ENCODE peak calls at places on chromosome 5, in nine cellular contexts. One of them, this sample, is unnamed.

GRCh38 chr5:120062515-120062917 is 401.6 kb upstream of the PRR16 start:
- DNase-seq in T follicular helper cell: no peak
- DNase-seq in RCC 7860: no peak
- DNase-seq in H7: no peak
- DNase-seq in effector memory CD8-positive, alpha-beta T cell: no peak
- DNase-seq in Peyer's patch: no peak
- DNase-seq in activated T-cell treated with anti-CD3 and anti-CD28 coated beads for 24 hours: no peak
- DNase-seq in cardiac muscle cell: peak; percentile 37
- DNase-seq in left colon: no peak
- DNase-seq in this sample: no peak

GRCh38 chr5:148561712-148562365 is 92.5 kb downstream of the HTR4 start:
- DNase-seq in T follicular helper cell: no peak
- DNase-seq in RCC 7860: no peak
- DNase-seq in H7: no peak
- DNase-seq in effector memory CD8-positive, alpha-beta T cell: no peak
- DNase-seq in Peyer's patch: no peak
- DNase-seq in activated T-cell treated with anti-CD3 and anti-CD28 coated beads for 24 hours: no peak
- DNase-seq in cardiac muscle cell: no peak
- DNase-seq in left colon: peak; percentile 42
- DNase-seq in this sample: no peak

GRCh38 chr5:66959668-66960067 is 236.9 kb downstream of the CD180 start:
- DNase-seq in T follicular helper cell: no peak
- DNase-seq in RCC 7860: no peak
- DNase-seq in H7: no peak
- DNase-seq in effector memory CD8-positive, alpha-beta T cell: no peak
- DNase-seq in Peyer's patch: no peak
- DNase-seq in activated T-cell treated with anti-CD3 and anti-CD28 coated beads for 24 hours: no peak
- DNase-seq in cardiac muscle cell: no peak
- DNase-seq in left colon: no peak
- DNase-seq in this sample: no peak

GRCh38 chr5:150068961-150069618 is 17.3 kb downstream of the CSF1R start:
- DNase-seq in T follicular helper cell: no peak
- DNase-seq in RCC 7860: no peak
- DNase-seq in H7: no peak
- DNase-seq in effector memory CD8-positive, alpha-beta T cell: no peak
- DNase-seq in Peyer's patch: no peak
- DNase-seq in activated T-cell treated with anti-CD3 and anti-CD28 coated beads for 24 hours: no peak
- DNase-seq in cardiac muscle cell: no peak
- DNase-seq in left colon: no peak
- DNase-seq in this sample: no peak

GRCh38 chr5:125595095-125595494 is 828.1 kb upstream of the GRAMD2B start:
- DNase-seq in T follicular helper cell: no peak
- DNase-seq in RCC 7860: no peak
- DNase-seq in H7: no peak
- DNase-seq in effector memory CD8-positive, alpha-beta T cell: no peak
- DNase-seq in Peyer's patch: peak; percentile 17
- DNase-seq in activated T-cell treated with anti-CD3 and anti-CD28 coated beads for 24 hours: no peak
- DNase-seq in cardiac muscle cell: peak; percentile 82
- DNase-seq in left colon: peak; percentile 31
- DNase-seq in this sample: no peak

GRCh38 chr5:72572236-72572765 is 65.1 kb upstream of the ZNF366 start:
- DNase-seq in T follicular helper cell: no peak
- DNase-seq in RCC 7860: no peak
- DNase-seq in H7: no peak
- DNase-seq in effector memory CD8-positive, alpha-beta T cell: no peak
- DNase-seq in Peyer's patch: no peak
- DNase-seq in activated T-cell treated with anti-CD3 and anti-CD28 coated beads for 24 hours: no peak
- DNase-seq in cardiac muscle cell: no peak
- DNase-seq in left colon: no peak
- DNase-seq in this sample: peak; percentile 24

GRCh38 chr5:1638658-1639400 is 115.1 kb upstream of the LPCAT1 start:
- DNase-seq in T follicular helper cell: no peak
- DNase-seq in RCC 7860: no peak
- DNase-seq in H7: peak; percentile 33
- DNase-seq in effector memory CD8-positive, alpha-beta T cell: no peak
- DNase-seq in Peyer's patch: no peak
- DNase-seq in activated T-cell treated with anti-CD3 and anti-CD28 coated beads for 24 hours: no peak
- DNase-seq in cardiac muscle cell: no peak
- DNase-seq in left colon: no peak
- DNase-seq in this sample: no peak

GRCh38 chr5:37847978-37848425 is 8.2 kb upstream of the GDNF start:
- DNase-seq in T follicular helper cell: no peak
- DNase-seq in RCC 7860: no peak
- DNase-seq in H7: no peak
- DNase-seq in effector memory CD8-positive, alpha-beta T cell: no peak
- DNase-seq in Peyer's patch: no peak
- DNase-seq in activated T-cell treated with anti-CD3 and anti-CD28 coated beads for 24 hours: no peak
- DNase-seq in cardiac muscle cell: peak; percentile 39
- DNase-seq in left colon: no peak
- DNase-seq in this sample: peak; percentile 93

GRCh38 chr5:43601454-43602260 is 1.3 kb upstream of the NNT start:
- DNase-seq in T follicular helper cell: no peak
- DNase-seq in RCC 7860: peak; percentile 65
- DNase-seq in H7: no peak
- DNase-seq in effector memory CD8-positive, alpha-beta T cell: no peak
- DNase-seq in Peyer's patch: no peak
- DNase-seq in activated T-cell treated with anti-CD3 and anti-CD28 coated beads for 24 hours: no peak
- DNase-seq in cardiac muscle cell: peak; percentile 21
- DNase-seq in left colon: no peak
- DNase-seq in this sample: peak; percentile 39

GRCh38 chr5:6427689-6428088 is 21.0 kb upstream of the UBE2QL1 start:
- DNase-seq in T follicular helper cell: no peak
- DNase-seq in RCC 7860: peak; percentile 80
- DNase-seq in H7: no peak
- DNase-seq in effector memory CD8-positive, alpha-beta T cell: no peak
- DNase-seq in Peyer's patch: no peak
- DNase-seq in activated T-cell treated with anti-CD3 and anti-CD28 coated beads for 24 hours: no peak
- DNase-seq in cardiac muscle cell: no peak
- DNase-seq in left colon: no peak
- DNase-seq in this sample: no peak

GRCh38 chr5:150278046-150278760 is 11.4 kb downstream of the CAMK2A start:
- DNase-seq in T follicular helper cell: no peak
- DNase-seq in RCC 7860: no peak
- DNase-seq in H7: no peak
- DNase-seq in effector memory CD8-positive, alpha-beta T cell: no peak
- DNase-seq in Peyer's patch: no peak
- DNase-seq in activated T-cell treated with anti-CD3 and anti-CD28 coated beads for 24 hours: no peak
- DNase-seq in cardiac muscle cell: peak; percentile 45
- DNase-seq in left colon: no peak
- DNase-seq in this sample: peak; percentile 43

GRCh38 chr5:108720416-108720815 is 27.3 kb upstream of the FER start:
- DNase-seq in T follicular helper cell: no peak
- DNase-seq in RCC 7860: no peak
- DNase-seq in H7: no peak
- DNase-seq in effector memory CD8-positive, alpha-beta T cell: no peak
- DNase-seq in Peyer's patch: no peak
- DNase-seq in activated T-cell treated with anti-CD3 and anti-CD28 coated beads for 24 hours: no peak
- DNase-seq in cardiac muscle cell: peak; percentile 37
- DNase-seq in left colon: no peak
- DNase-seq in this sample: peak; percentile 36

GRCh38 chr5:10233505-10233904 is 16.2 kb downstream of the ATPSCKMT start:
- DNase-seq in T follicular helper cell: no peak
- DNase-seq in RCC 7860: peak; percentile 95
- DNase-seq in H7: peak; percentile 56
- DNase-seq in effector memory CD8-positive, alpha-beta T cell: no peak
- DNase-seq in Peyer's patch: no peak
- DNase-seq in activated T-cell treated with anti-CD3 and anti-CD28 coated beads for 24 hours: no peak
- DNase-seq in cardiac muscle cell: peak; percentile 85
- DNase-seq in left colon: no peak
- DNase-seq in this sample: peak; percentile 88

GRCh38 chr5:75620184-75620959 is 9.1 kb downstream of the ANKDD1B start:
- DNase-seq in T follicular helper cell: no peak
- DNase-seq in RCC 7860: no peak
- DNase-seq in H7: no peak
- DNase-seq in effector memory CD8-positive, alpha-beta T cell: no peak
- DNase-seq in Peyer's patch: no peak
- DNase-seq in activated T-cell treated with anti-CD3 and anti-CD28 coated beads for 24 hours: no peak
- DNase-seq in cardiac muscle cell: no peak
- DNase-seq in left colon: no peak
- DNase-seq in this sample: no peak

GRCh38 chr5:38373733-38374132 is 115.4 kb downstream of the EGFLAM start:
- DNase-seq in T follicular helper cell: no peak
- DNase-seq in RCC 7860: no peak
- DNase-seq in H7: no peak
- DNase-seq in effector memory CD8-positive, alpha-beta T cell: no peak
- DNase-seq in Peyer's patch: no peak
- DNase-seq in activated T-cell treated with anti-CD3 and anti-CD28 coated beads for 24 hours: no peak
- DNase-seq in cardiac muscle cell: peak; percentile 73
- DNase-seq in left colon: no peak
- DNase-seq in this sample: no peak

GRCh38 chr5:82734291-82734690 is 342.9 kb downstream of the TMEM167A start:
- DNase-seq in T follicular helper cell: no peak
- DNase-seq in RCC 7860: no peak
- DNase-seq in H7: no peak
- DNase-seq in effector memory CD8-positive, alpha-beta T cell: no peak
- DNase-seq in Peyer's patch: no peak
- DNase-seq in activated T-cell treated with anti-CD3 and anti-CD28 coated beads for 24 hours: no peak
- DNase-seq in cardiac muscle cell: peak; percentile 43
- DNase-seq in left colon: no peak
- DNase-seq in this sample: no peak

GRCh38 chr5:82091617-82092016 is 119.8 kb downstream of the ATG10 start:
- DNase-seq in T follicular helper cell: no peak
- DNase-seq in RCC 7860: no peak
- DNase-seq in H7: no peak
- DNase-seq in effector memory CD8-positive, alpha-beta T cell: no peak
- DNase-seq in Peyer's patch: no peak
- DNase-seq in activated T-cell treated with anti-CD3 and anti-CD28 coated beads for 24 hours: no peak
- DNase-seq in cardiac muscle cell: no peak
- DNase-seq in left colon: no peak
- DNase-seq in this sample: no peak

GRCh38 chr5:14270212-14270702 is 127.1 kb downstream of the TRIO start:
- DNase-seq in T follicular helper cell: no peak
- DNase-seq in RCC 7860: peak; percentile 95
- DNase-seq in H7: peak; percentile 76
- DNase-seq in effector memory CD8-positive, alpha-beta T cell: no peak
- DNase-seq in Peyer's patch: no peak
- DNase-seq in activated T-cell treated with anti-CD3 and anti-CD28 coated beads for 24 hours: no peak
- DNase-seq in cardiac muscle cell: peak; percentile 77
- DNase-seq in left colon: no peak
- DNase-seq in this sample: peak; percentile 70

GRCh38 chr5:14374100-14374499 is 207.5 kb upstream of the OTULINL start:
- DNase-seq in T follicular helper cell: no peak
- DNase-seq in RCC 7860: no peak
- DNase-seq in H7: no peak
- DNase-seq in effector memory CD8-positive, alpha-beta T cell: no peak
- DNase-seq in Peyer's patch: no peak
- DNase-seq in activated T-cell treated with anti-CD3 and anti-CD28 coated beads for 24 hours: no peak
- DNase-seq in cardiac muscle cell: no peak
- DNase-seq in left colon: no peak
- DNase-seq in this sample: no peak

GRCh38 chr5:122772446-122772845 is 2.4 kb upstream of the SNX2 start:
- DNase-seq in T follicular helper cell: no peak
- DNase-seq in RCC 7860: no peak
- DNase-seq in H7: no peak
- DNase-seq in effector memory CD8-positive, alpha-beta T cell: no peak
- DNase-seq in Peyer's patch: no peak
- DNase-seq in activated T-cell treated with anti-CD3 and anti-CD28 coated beads for 24 hours: no peak
- DNase-seq in cardiac muscle cell: peak; percentile 53
- DNase-seq in left colon: no peak
- DNase-seq in this sample: no peak

GRCh38 chr5:80215523-80215922 is 40.3 kb downstream of the SERINC5 start:
- DNase-seq in T follicular helper cell: no peak
- DNase-seq in RCC 7860: no peak
- DNase-seq in H7: no peak
- DNase-seq in effector memory CD8-positive, alpha-beta T cell: no peak
- DNase-seq in Peyer's patch: no peak
- DNase-seq in activated T-cell treated with anti-CD3 and anti-CD28 coated beads for 24 hours: no peak
- DNase-seq in cardiac muscle cell: no peak
- DNase-seq in left colon: no peak
- DNase-seq in this sample: no peak

GRCh38 chr5:4375640-4376039 is 764.5 kb upstream of the ADAMTS16 start:
- DNase-seq in T follicular helper cell: no peak
- DNase-seq in RCC 7860: no peak
- DNase-seq in H7: no peak
- DNase-seq in effector memory CD8-positive, alpha-beta T cell: no peak
- DNase-seq in Peyer's patch: no peak
- DNase-seq in activated T-cell treated with anti-CD3 and anti-CD28 coated beads for 24 hours: no peak
- DNase-seq in cardiac muscle cell: no peak
- DNase-seq in left colon: no peak
- DNase-seq in this sample: no peak

This sample was measured in MCF 10A.